ENCODE peak calls at places on chromosomes 2 and 18, in seven cellular contexts. P is sigmoid colon, K is HCT116, U is IMR-90, O is HepG2, G is body of pancreas, V is adrenal gland. T is an unnamed sample.
A peak's percentile ranks its signal among the peaks of the same experiment; 100 is the strongest.

GRCh38 chr2:9757430-9758287 is 85.6 kb upstream of the TAF1B start:
- DNase-seq in K (no peak), O (no peak), U (peak; percentile 27), P (no peak), G (no peak), V (no peak), T (no peak)

GRCh38 chr2:21268197-21268870 is 144.6 kb downstream of the TDRD15 start:
- DNase-seq in G (no peak), K (no peak), P (no peak), O (no peak), V (peak; percentile 50), U (no peak), T (no peak)

GRCh38 chr2:239801404-239802100 is 223.6 kb downstream of the NDUFA10 start:
- DNase-seq in V (no peak), O (no peak), K (no peak), U (no peak), P (peak; percentile 39), G (no peak), T (no peak)

GRCh38 chr18:32358529-32358928 is 112.2 kb downstream of the GAREM1 start:
- DNase-seq in P (no peak), V (peak; percentile 44), U (no peak), K (no peak), O (no peak), G (peak; percentile 40), T (no peak)

GRCh38 chr2:68031546-68032160 is 31.2 kb downstream of the C1D start:
- DNase-seq in O (peak; percentile 64), G (no peak), V (no peak), K (peak; percentile 32), U (peak; percentile 70), P (no peak), T (no peak)

GRCh38 chr18:7924616-7925015 is 357.5 kb downstream of the PTPRM start:
- DNase-seq in V (no peak), K (no peak), G (no peak), O (no peak), P (no peak), U (no peak), T (no peak)

GRCh38 chr2:72211359-72211758 is 63.7 kb upstream of the CYP26B1 start:
- DNase-seq in V (no peak), U (no peak), K (no peak), O (no peak), P (no peak), G (no peak), T (no peak)

GRCh38 chr2:181780159-181781081 is 100.1 kb upstream of the NEUROD1 start:
- DNase-seq in K (no peak), U (peak; percentile 54), G (no peak), O (no peak), P (peak; percentile 69), V (peak; percentile 11), T (no peak)

GRCh38 chr18:50266248-50266704 is at the start of gene CFAP53:
- DNase-seq in P (peak; percentile 96), G (peak; percentile 91), O (peak; percentile 81), U (peak; percentile 84), V (peak; percentile 96), K (no peak), T (peak; percentile 82)
- TF ChIP-seq POLR2A in P (no peak), G (peak; percentile 43), O (peak; percentile 29), U (peak; percentile 21), V (no peak), K (no peak), T (no peak)

GRCh38 chr2:85257359-85258193 is 70.2 kb downstream of the TGOLN2 start:
- DNase-seq in U (peak; percentile 45), P (no peak), G (no peak), O (no peak), V (no peak), K (no peak), T (no peak)

GRCh38 chr2:85253890-85254289 is 73.9 kb downstream of the TGOLN2 start:
- DNase-seq in V (no peak), U (no peak), P (no peak), K (no peak), G (no peak), O (no peak), T (no peak)

GRCh38 chr2:85254540-85255261 is 73.1 kb downstream of the TGOLN2 start:
- DNase-seq in O (no peak), V (no peak), K (no peak), U (no peak), G (no peak), P (no peak), T (no peak)

GRCh38 chr2:85255456-85255812 is 72.4 kb downstream of the TGOLN2 start:
- DNase-seq in V (no peak), U (no peak), O (no peak), G (no peak), K (no peak), P (no peak), T (no peak)

GRCh38 chr2:85255813-85256581 is 71.8 kb downstream of the TGOLN2 start:
- DNase-seq in K (no peak), V (no peak), P (no peak), O (peak; percentile 58), U (peak; percentile 80), G (peak; percentile 42), T (peak; percentile 47)
- TF ChIP-seq POLR2A in K (no peak), V (no peak), P (no peak), O (no peak), U (no peak), G (no peak), T (no peak)

GRCh38 chr2:142088058-142088568 is 42.7 kb downstream of the LRP1B start:
- DNase-seq in K (no peak), V (no peak), P (no peak), U (no peak), O (no peak), G (no peak), T (no peak)

GRCh38 chr2:142082363-142082762 is 48.5 kb downstream of the LRP1B start:
- DNase-seq in G (no peak), U (no peak), V (no peak), K (no peak), O (no peak), P (no peak), T (no peak)
- TF ChIP-seq POLR2A in G (no peak), U (no peak), V (no peak), K (no peak), O (no peak), P (no peak), T (no peak)

GRCh38 chr2:153568105-153568504 is 89.5 kb upstream of the RPRM start:
- DNase-seq in V (no peak), U (no peak), O (no peak), K (no peak), G (no peak), P (no peak), T (no peak)
- TF ChIP-seq POLR2A in V (no peak), U (no peak), O (no peak), K (no peak), G (no peak), P (no peak), T (no peak)

DNA sequence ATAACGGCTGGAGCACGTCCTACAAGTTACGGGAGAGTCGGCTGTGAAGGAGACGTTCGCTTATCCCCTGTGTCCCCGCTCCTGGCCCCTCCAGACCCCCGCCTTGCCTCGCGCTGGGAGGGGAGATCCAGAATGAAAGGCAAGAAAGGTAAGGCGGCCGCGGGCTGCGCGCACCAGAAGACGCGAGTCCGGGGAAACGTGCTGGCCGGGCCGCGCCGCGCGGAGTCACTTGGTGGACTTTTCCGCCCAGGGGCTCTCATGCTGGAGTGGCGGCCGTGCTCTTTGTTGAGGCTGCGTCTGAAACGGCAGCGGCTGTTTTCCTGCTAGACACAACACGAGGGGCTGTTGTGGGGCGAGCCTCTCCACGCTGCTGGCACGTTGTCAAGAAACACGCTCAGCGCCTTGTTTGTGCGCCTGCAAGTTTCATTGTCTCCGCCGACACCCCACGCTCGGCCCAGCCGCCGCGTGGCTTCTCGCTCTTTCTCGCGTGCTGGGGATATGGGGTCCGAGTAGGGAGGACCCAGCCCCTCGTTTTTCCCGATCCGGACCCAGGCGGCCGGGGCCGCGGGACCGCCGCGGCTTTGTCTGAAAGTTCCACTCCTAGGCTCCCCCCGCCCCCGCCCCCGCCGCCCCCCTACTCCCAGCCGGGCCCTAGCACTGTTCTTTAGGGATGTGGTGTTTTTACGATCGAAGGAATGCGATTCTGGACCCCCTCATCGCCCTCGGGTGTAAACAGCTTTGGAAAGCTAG is 561 bp downstream of the TGIF1 start:
- DNase-seq in V (peak; percentile 78), G (peak; percentile 70), P (peak; percentile 92), U (peak; percentile 73), O (no peak), K (no peak), T (peak; percentile 60)
- TF ChIP-seq POLR2A in V (peak; percentile 26), G (no peak), P (no peak), U (no peak), O (no peak), K (no peak), T (no peak)

DNA sequence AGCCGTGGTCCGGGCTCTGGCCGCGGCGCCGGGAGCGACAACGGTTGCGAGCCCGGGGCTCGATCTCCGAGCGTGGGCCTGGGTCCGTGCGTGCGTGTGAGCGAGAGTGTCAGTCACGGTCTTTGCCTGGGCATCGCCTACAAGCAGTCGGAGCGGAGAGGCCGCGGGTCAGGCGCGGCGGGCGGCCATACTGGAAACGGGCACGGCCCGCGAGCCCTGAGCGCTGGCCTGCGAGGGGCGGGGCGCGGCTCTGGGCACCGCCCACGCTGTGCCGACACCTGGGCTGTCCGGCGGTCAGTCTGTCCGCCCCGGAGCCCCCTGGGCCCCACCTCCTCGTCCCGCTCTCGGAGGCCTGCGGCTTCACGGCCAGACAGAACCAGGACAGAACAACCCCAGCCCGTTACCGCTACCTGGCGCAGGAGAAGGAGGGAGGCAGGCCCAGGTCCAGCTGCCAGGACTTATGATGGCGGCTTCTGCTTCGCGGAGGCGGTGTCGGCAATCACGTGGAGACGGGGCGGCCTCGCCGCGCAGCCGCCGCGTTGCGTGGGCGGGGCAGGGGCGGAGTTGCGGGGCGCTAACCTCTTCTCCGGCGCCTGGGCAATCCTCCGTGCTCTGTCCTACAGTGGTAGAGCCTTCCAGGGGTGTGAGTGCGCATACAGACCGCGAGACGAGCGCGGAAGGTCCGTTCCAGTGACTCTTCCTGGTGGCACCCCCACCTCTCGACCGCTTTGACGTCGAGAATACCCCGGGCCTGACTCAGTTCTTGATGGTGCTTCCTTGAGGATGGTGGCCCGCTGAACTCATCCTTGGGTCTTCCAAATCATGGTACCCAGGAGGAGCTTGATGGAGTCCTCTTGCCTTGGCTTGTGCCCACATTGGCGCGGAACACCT is at the start of gene TMEM131:
- DNase-seq in O (peak; percentile 88), V (peak; percentile 95), K (peak; percentile 89), U (peak; percentile 93), P (peak; percentile 96), G (peak; percentile 94), T (peak; percentile 89)
- TF ChIP-seq POLR2A in O (peak; percentile 90), V (peak; percentile 70), K (peak; percentile 24), U (no peak), P (no peak), G (peak; percentile 66), T (peak; percentile 93)

GRCh38 chr2:196160966-196161365 is 10.4 kb downstream of the STK17B start:
- DNase-seq in G (no peak), V (no peak), P (no peak), O (no peak), U (no peak), K (no peak), T (no peak)

GRCh38 chr2:196163285-196163684 is 8.1 kb downstream of the STK17B start:
- DNase-seq in O (no peak), V (no peak), P (no peak), U (no peak), G (no peak), K (no peak), T (no peak)

GRCh38 chr2:196159223-196159892 is 12.0 kb downstream of the STK17B start:
- DNase-seq in O (no peak), V (no peak), K (no peak), G (no peak), U (no peak), P (no peak), T (no peak)

GRCh38 chr2:196162586-196163180 is 8.7 kb downstream of the STK17B start:
- DNase-seq in V (no peak), O (no peak), P (no peak), G (no peak), U (no peak), K (no peak), T (no peak)

GRCh38 chr2:196160101-196160500 is 11.3 kb downstream of the STK17B start:
- DNase-seq in V (no peak), U (peak; percentile 92), O (no peak), G (no peak), P (no peak), K (peak; percentile 57), T (peak; percentile 51)
- TF ChIP-seq POLR2A in V (no peak), U (no peak), O (no peak), G (no peak), P (no peak), K (no peak), T (no peak)